ENCODE peak calls at places on chromosomes 7 and 10, in five cellular contexts. U is CD14-positive monocyte, K is suprapubic skin, I is EL, J is stomach. Y is an unnamed sample.

GRCh38 chr7:45238806-45239205 is 81.2 kb downstream of the RAMP3 start:
- DNase-seq in U (no peak), K (no peak), I (no peak), J (no peak), Y (no peak)

GRCh38 chr7:94434031-94434430 is 39.3 kb downstream of the COL1A2 start:
- DNase-seq in U (no peak), K (no peak), I (no peak), J (no peak), Y (no peak)

GRCh38 chr7:25031007-25031406 is 51.0 kb upstream of the OSBPL3 start:
- DNase-seq in U (no peak), K (no peak), I (no peak), J (no peak), Y (peak; percentile 62)

GRCh38 chr7:76428868-76429805 is 4.4 kb downstream of the ZP3 start:
- DNase-seq in U (peak; percentile 39), K (peak; percentile 55), I (peak; percentile 42), J (no peak), Y (no peak)

GRCh38 chr10:96377816-96378294 is 19.1 kb upstream of the OPALIN start:
- DNase-seq in U (no peak), K (no peak), I (peak; percentile 20), J (no peak), Y (no peak)

GRCh38 chr7:919114-919442 is 35.4 kb downstream of the ADAP1 start:
- DNase-seq in U (peak; percentile 23), K (peak; percentile 56), I (no peak), J (no peak), Y (peak; percentile 37)

GRCh38 chr7:71173955-71174354 is 42.0 kb downstream of the GALNT17 start:
- DNase-seq in U (no peak), K (no peak), I (no peak), J (no peak), Y (no peak)

GRCh38 chr10:42985436-42986316 is 91.2 kb upstream of the RET start:
- DNase-seq in U (peak; percentile 44), K (no peak), I (no peak), J (peak; percentile 21), Y (peak; percentile 38)

GRCh38 chr7:129609666-129610065 is 1.9 kb upstream of the NRF1 start:
- DNase-seq in U (no peak), K (no peak), I (peak; percentile 51), J (no peak), Y (no peak)

GRCh38 chr7:166370-167060 is 25.9 kb upstream of the FAM20C start:
- DNase-seq in U (no peak), K (no peak), I (no peak), J (no peak), Y (no peak)

GRCh38 chr10:112261281-112261822 is 21.8 kb upstream of the TECTB start:
- DNase-seq in U (no peak), K (no peak), I (peak; percentile 68), J (no peak), Y (no peak)

GRCh38 chr10:3186365-3186764 is 13.8 kb upstream of the PITRM1 start:
- DNase-seq in U (no peak), K (no peak), I (no peak), J (no peak), Y (no peak)

GRCh38 chr10:86819567-86819966 is 63.1 kb downstream of the BMPR1A start:
- DNase-seq in U (no peak), K (no peak), I (peak; percentile 22), J (no peak), Y (no peak)

GRCh38 chr7:155974186-155974897 is 162.1 kb upstream of the SHH start:
- DNase-seq in U (peak; percentile 22), K (peak; percentile 32), I (no peak), J (peak; percentile 18), Y (peak; percentile 29)

GRCh38 chr7:50363327-50364060 is 59.0 kb downstream of the IKZF1 start:
- DNase-seq in U (no peak), K (no peak), I (no peak), J (no peak), Y (no peak)

GRCh38 chr10:49594594-49594993 is 15.5 kb upstream of the SLC18A3 start:
- DNase-seq in U (no peak), K (no peak), I (peak; percentile 74), J (peak; percentile 42), Y (peak; percentile 65)

GRCh38 chr10:127889605-127890195 is 3.0 kb downstream of the CLRN3 start:
- DNase-seq in U (no peak), K (no peak), I (peak; percentile 56), J (no peak), Y (no peak)

GRCh38 chr10:34580643-34581042 is 234.5 kb downstream of the PARD3 start:
- DNase-seq in U (no peak), K (no peak), I (peak; percentile 57), J (no peak), Y (no peak)

GRCh38 chr10:73803680-73804286 is 7.6 kb downstream of the NDST2 start:
- DNase-seq in U (no peak), K (no peak), I (no peak), J (no peak), Y (no peak)

GRCh38 chr10:119270893-119271361 is 63.6 kb downstream of the GRK5 start:
- DNase-seq in U (peak; percentile 88), K (no peak), I (no peak), J (peak; percentile 91), Y (peak; percentile 89)

GRCh38 chr10:121169406-121169805 is 318.2 kb downstream of the WDR11 start:
- DNase-seq in U (no peak), K (no peak), I (no peak), J (no peak), Y (no peak)

GRCh38 chr7:480531-481218 is 39.0 kb downstream of the PDGFA start:
- DNase-seq in U (peak; percentile 45), K (peak; percentile 51), I (no peak), J (peak; percentile 44), Y (peak; percentile 41)

GRCh38 chr10:46542567-46543323 is 13.7 kb downstream of the GPRIN2 start:
- DNase-seq in U (peak; percentile 31), K (peak; percentile 57), I (no peak), J (peak; percentile 26), Y (peak; percentile 49)

Y was measured in Peyer's patch.